ENCODE peak calls at places on chromosomes 11 and 22, in five cellular contexts. One of them, this sample, is unnamed.

GRCh38 chr11:81658722-81659121 is 1074.9 kb downstream of the FAM181B start:
- DNase-seq in SK-N-SH: peak
- DNase-seq in HepG2: peak
- DNase-seq in GM12878: no peak
- DNase-seq in K562: peak
- DNase-seq in this sample: no peak

GRCh38 chr11:113506893-113507292 is 31.7 kb upstream of the DRD2 start:
- DNase-seq in K562: no peak
- DNase-seq in GM12878: no peak
- DNase-seq in HepG2: no peak
- DNase-seq in SK-N-SH: no peak
- DNase-seq in this sample: no peak

GRCh38 chr11:129544691-129545090 is 169.0 kb downstream of the BARX2 start:
- DNase-seq in HepG2: no peak
- DNase-seq in SK-N-SH: no peak
- DNase-seq in GM12878: no peak
- DNase-seq in K562: no peak
- DNase-seq in this sample: no peak

GRCh38 chr22:30245985-30246901 is at the start of gene LIF:
- DNase-seq in GM12878: no peak
- DNase-seq in K562: peak
- DNase-seq in HepG2: no peak
- DNase-seq in SK-N-SH: peak
- DNase-seq in this sample: no peak

GRCh38 chr11:34415538-34415937 is 23.2 kb upstream of the CAT start:
- DNase-seq in K562: no peak
- DNase-seq in HepG2: peak
- DNase-seq in SK-N-SH: no peak
- DNase-seq in GM12878: no peak
- DNase-seq in this sample: no peak

GRCh38 chr11:267491-267994 is 10.7 kb upstream of the NLRP6 start:
- DNase-seq in HepG2: no peak
- DNase-seq in SK-N-SH: no peak
- DNase-seq in GM12878: peak
- DNase-seq in K562: peak
- DNase-seq in this sample: no peak

GRCh38 chr11:59062602-59063529 is 23.2 kb upstream of the GLYATL1B start:
- DNase-seq in SK-N-SH: peak
- DNase-seq in HepG2: no peak
- DNase-seq in K562: no peak
- DNase-seq in GM12878: no peak
- DNase-seq in this sample: no peak

GRCh38 chr11:64649304-64649703 is 58.3 kb downstream of the SLC22A12 start:
- DNase-seq in HepG2: peak
- DNase-seq in K562: peak
- DNase-seq in SK-N-SH: peak
- DNase-seq in GM12878: no peak
- DNase-seq in this sample: peak

GRCh38 chr11:129023968-129024676 is 81.5 kb upstream of the TP53AIP1 start:
- DNase-seq in K562: no peak
- DNase-seq in GM12878: no peak
- DNase-seq in HepG2: no peak
- DNase-seq in SK-N-SH: no peak
- DNase-seq in this sample: peak

GRCh38 chr11:12048936-12049790 is 40.7 kb upstream of the DKK3 start:
- DNase-seq in HepG2: no peak
- DNase-seq in K562: no peak
- DNase-seq in GM12878: no peak
- DNase-seq in SK-N-SH: no peak
- DNase-seq in this sample: no peak

GRCh38 chr11:12052676-12053605 is 44.5 kb upstream of the DKK3 start:
- DNase-seq in GM12878: no peak
- DNase-seq in HepG2: no peak
- DNase-seq in K562: no peak
- DNase-seq in SK-N-SH: no peak
- DNase-seq in this sample: no peak

GRCh38 chr11:12053606-12054361 is 45.4 kb upstream of the DKK3 start:
- DNase-seq in HepG2: no peak
- DNase-seq in K562: no peak
- DNase-seq in GM12878: no peak
- DNase-seq in SK-N-SH: no peak
- DNase-seq in this sample: no peak

GRCh38 chr11:12050470-12050891 is 42.1 kb upstream of the DKK3 start:
- DNase-seq in K562: no peak
- DNase-seq in SK-N-SH: no peak
- DNase-seq in HepG2: no peak
- DNase-seq in GM12878: no peak
- DNase-seq in this sample: no peak

DNA sequence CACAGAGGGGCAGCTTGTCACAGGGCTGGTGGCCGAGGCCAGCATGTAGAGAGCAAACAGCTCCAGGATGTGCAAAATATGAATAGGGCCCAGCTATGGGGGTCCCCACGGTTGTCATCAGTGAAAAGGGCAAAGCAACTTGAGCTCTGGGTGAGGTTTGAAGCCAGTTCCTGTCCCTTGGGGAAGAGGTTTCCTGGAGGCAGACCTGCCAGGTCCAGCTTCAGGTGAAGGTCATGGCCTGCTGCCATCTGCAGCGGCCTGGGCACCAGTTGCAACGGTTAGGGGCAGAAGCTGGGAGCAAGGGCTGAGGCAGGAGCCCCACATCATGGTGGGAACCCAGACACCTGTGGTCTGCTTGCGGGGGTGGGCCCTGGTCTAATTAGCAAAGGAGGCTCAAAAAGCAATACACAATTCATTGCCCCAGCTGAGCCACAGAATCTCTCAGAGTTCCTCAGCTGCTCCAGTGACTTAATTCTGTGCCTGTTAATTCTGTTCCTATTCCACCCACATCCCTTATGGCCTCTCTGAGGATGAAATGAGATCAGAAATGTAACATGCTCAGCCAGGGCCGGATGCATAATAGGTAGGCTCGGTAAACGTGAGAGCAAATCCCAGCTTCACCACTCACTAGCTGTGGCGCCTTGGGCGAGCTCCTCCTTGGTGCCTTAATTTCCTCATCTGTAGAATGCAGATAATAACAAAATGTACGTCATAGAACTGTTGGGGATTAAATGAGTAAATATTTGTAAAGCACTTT is 42.7 kb upstream of the DKK3 start:
- DNase-seq in GM12878: no peak
- DNase-seq in HepG2: no peak
- DNase-seq in K562: no peak
- DNase-seq in SK-N-SH: no peak
- DNase-seq in this sample: no peak
- H3K9ac ChIP-seq in GM12878: no peak
- H3K9ac ChIP-seq in HepG2: no peak
- H3K9ac ChIP-seq in K562: no peak
- H3K9ac ChIP-seq in SK-N-SH: peak
- H3K9ac ChIP-seq in this sample: no peak

DNA sequence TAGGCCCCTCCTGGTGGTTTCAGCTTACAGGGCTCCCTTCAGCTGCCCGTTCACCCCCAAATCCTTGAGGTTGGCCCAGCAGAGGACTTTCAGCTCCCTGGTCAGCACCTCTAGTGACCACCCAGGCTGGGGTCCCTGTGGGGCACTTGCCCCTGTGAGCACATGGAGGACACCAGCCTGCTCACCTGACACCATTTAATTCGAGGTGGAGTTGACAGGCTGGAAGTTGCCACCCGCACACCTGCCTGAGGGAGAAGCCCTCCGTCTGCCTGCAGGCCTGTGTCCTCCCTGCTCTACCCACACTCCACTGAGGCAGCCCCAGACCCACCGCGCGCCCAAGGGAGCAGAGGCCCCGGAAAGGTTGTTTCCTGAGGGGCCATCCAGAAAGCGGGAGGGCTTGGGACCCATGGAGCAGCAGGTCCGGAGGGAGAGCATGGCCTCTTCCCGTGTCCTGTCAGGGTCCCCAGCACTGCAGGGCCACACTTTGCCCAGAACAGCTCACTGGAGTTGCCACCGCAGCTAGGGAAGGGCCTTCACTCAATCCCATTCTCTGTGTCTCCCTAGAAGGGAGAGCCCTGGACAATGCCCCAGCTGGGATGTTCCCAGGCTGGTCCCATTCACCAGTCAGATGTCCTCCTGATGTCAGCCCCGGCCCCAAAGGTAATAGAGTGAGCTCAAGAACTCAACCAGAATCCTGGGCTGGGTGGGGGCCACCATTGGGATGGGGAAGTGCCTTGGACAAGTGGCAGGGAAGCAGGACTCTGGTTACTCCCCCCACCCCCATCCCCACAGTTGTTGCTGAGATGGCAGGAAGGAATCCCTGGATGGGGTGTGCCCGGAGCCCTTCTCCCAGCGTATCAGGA is 82.4 kb downstream of the MED15 start:
- DNase-seq in HepG2: no peak
- DNase-seq in K562: no peak
- DNase-seq in GM12878: no peak
- DNase-seq in SK-N-SH: no peak
- DNase-seq in this sample: no peak
- TF ChIP-seq ZBTB33 in HepG2: no peak
- TF ChIP-seq ZBTB33 in K562: no peak
- TF ChIP-seq ZBTB33 in GM12878: no peak
- TF ChIP-seq ZBTB33 in SK-N-SH: no peak
- TF ChIP-seq ZBTB33 in this sample: no peak

DNA sequence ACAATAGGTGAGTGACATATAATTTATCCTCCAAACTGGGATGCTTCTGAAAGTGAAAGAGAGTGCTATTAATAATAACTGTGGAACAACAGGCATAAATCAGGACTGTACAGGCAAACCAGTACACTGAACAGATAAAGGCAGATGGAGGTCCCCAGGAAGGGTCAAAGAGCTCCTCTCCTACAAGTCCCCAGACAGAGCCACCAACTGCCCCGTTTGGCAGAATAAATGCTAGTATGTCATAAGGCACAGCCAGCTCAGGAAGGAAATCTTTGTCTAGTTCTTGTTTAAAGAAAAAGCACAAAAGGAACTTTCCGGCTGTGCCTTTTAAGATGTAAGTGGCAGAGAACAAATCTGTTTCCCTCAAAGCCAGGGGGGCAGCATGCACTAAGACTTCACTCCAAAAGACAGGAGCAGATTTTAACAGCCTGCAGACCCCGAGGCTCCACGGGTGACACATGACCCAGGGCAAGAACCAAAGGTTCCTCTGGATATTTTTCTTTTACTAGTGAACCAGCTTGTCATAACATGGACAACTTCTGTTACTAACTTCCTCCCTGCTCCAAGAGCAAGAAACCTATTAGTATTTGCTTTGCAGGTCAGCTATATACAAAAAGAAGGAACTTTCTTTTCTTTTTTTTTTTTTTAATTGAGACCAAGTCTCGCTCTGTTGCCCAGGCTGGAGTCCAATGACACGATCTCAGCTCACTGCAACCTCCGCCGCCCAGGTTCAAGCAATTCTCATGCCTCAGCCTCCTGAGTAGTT is 50.2 kb downstream of the MYH9 start:
- DNase-seq in K562: no peak
- DNase-seq in GM12878: no peak
- DNase-seq in HepG2: no peak
- DNase-seq in SK-N-SH: no peak
- DNase-seq in this sample: no peak
- H3K9ac ChIP-seq in K562: no peak
- H3K9ac ChIP-seq in GM12878: no peak
- H3K9ac ChIP-seq in HepG2: no peak
- H3K9ac ChIP-seq in SK-N-SH: no peak
- H3K9ac ChIP-seq in this sample: no peak

DNA sequence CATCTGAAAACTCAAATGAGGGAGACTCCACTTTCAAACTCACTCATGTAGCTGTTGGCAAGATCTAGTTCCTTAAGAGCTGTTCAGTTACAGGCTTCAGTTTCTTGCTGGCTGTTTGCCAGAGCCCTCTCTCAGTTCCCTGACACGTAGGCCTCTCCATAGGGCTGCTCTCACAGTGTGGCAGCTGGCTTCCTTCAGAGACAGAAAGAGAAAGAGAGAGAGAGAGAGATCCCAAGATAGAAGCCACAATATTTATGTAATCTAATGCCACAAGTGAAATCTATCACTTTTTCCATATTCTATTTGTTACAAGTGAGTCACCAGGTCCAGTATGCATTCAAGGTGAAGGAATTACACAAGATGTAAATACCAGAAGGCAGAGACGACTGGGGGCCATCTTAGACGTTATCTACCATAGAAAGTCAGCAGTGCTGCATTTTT is 168.8 kb downstream of the RCN1 start:
- DNase-seq in HepG2: no peak
- DNase-seq in K562: no peak
- DNase-seq in SK-N-SH: no peak
- DNase-seq in GM12878: peak
- DNase-seq in this sample: no peak
- TF ChIP-seq ZBTB33 in HepG2: no peak
- TF ChIP-seq ZBTB33 in K562: no peak
- TF ChIP-seq ZBTB33 in SK-N-SH: no peak
- TF ChIP-seq ZBTB33 in GM12878: no peak
- TF ChIP-seq ZBTB33 in this sample: no peak

GRCh38 chr11:96230686-96231085 is 112.3 kb downstream of the MAML2 start:
- DNase-seq in SK-N-SH: no peak
- DNase-seq in GM12878: no peak
- DNase-seq in HepG2: no peak
- DNase-seq in K562: no peak
- DNase-seq in this sample: no peak
- H3K9ac ChIP-seq in SK-N-SH: no peak
- H3K9ac ChIP-seq in GM12878: no peak
- H3K9ac ChIP-seq in HepG2: no peak
- H3K9ac ChIP-seq in K562: no peak
- H3K9ac ChIP-seq in this sample: no peak

GRCh38 chr22:40535189-40535512 is 101.4 kb downstream of the MRTFA start:
- DNase-seq in HepG2: no peak
- DNase-seq in K562: no peak
- DNase-seq in GM12878: no peak
- DNase-seq in SK-N-SH: no peak
- DNase-seq in this sample: no peak

GRCh38 chr22:40535642-40536041 is 100.9 kb downstream of the MRTFA start:
- DNase-seq in GM12878: no peak
- DNase-seq in SK-N-SH: no peak
- DNase-seq in K562: no peak
- DNase-seq in HepG2: no peak
- DNase-seq in this sample: no peak

GRCh38 chr22:40531951-40532900 is 104.3 kb downstream of the MRTFA start:
- DNase-seq in HepG2: no peak
- DNase-seq in GM12878: no peak
- DNase-seq in K562: no peak
- DNase-seq in SK-N-SH: peak
- DNase-seq in this sample: no peak

GRCh38 chr22:40534379-40535188 is 101.9 kb downstream of the MRTFA start:
- DNase-seq in SK-N-SH: no peak
- DNase-seq in HepG2: no peak
- DNase-seq in GM12878: peak
- DNase-seq in K562: no peak
- DNase-seq in this sample: no peak

DNA sequence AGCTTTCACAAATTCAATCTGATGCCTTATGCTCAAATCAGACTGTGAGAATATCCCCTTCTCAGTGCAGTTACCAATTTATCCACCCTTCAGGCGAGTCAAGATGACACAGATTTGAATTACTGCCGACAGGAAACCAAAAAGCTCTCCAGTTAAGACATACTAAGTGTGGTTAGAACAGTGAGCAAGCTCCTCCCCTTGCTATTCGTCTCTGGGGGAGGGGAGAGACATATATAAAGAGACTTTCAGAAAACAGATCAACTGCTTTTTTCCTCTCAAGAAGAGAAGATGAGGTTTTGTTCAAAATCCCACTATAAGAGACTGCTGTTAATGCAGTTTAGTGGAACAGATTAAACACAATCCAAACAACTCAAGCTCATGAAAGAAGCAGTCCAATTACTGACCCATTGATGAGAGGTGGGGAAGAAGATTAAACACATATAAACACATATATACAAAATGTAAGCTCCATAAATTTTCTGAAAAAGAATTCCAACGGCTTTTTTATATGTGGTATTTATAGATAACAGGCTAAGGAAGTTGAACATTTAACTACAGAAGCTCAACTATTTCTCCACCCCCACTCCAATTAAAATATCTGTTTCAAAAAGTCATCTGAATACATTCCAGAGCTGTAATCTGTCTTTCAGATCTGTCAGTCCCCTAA is 102.7 kb downstream of the MRTFA start:
- DNase-seq in SK-N-SH: no peak
- DNase-seq in K562: peak
- DNase-seq in HepG2: no peak
- DNase-seq in GM12878: peak
- DNase-seq in this sample: no peak
- TF ChIP-seq ZBTB33 in SK-N-SH: no peak
- TF ChIP-seq ZBTB33 in K562: no peak
- TF ChIP-seq ZBTB33 in HepG2: no peak
- TF ChIP-seq ZBTB33 in GM12878: no peak
- TF ChIP-seq ZBTB33 in this sample: no peak

This sample was measured in HCT116.